ENCODE peak calls at places on chromosomes 12 and 14, in four cellular contexts. J, P, Q and X are unnamed samples.

GRCh38 chr12:14928946-14929345 is 9.4 kb downstream of the ERP27 start:
- DNase-seq in J (peak; percentile 38), P (no peak), Q (peak; percentile 41), X (no peak)

GRCh38 chr14:51006781-51007211 is 62.5 kb upstream of the PYGL start:
- DNase-seq in J (peak; percentile 91), P (no peak), Q (no peak), X (no peak)

GRCh38 chr12:31726575-31726974 is 2.2 kb downstream of the AMN1 start:
- DNase-seq in J (no peak), P (no peak), Q (no peak), X (no peak)

GRCh38 chr12:124778411-124778810 is 85.3 kb downstream of the SCARB1 start:
- DNase-seq in J (no peak), P (no peak), Q (no peak), X (no peak)

GRCh38 chr14:66600416-66600815 is 92.5 kb downstream of the GPHN start:
- DNase-seq in J (peak; percentile 75), P (no peak), Q (no peak), X (no peak)

GRCh38 chr12:107515446-107515958 is 170.1 kb upstream of the PWP1 start:
- DNase-seq in J (peak; percentile 99), P (no peak), Q (no peak), X (peak; percentile 3)

GRCh38 chr12:2372735-2373134 is 319.9 kb downstream of the CACNA1C start:
- DNase-seq in J (peak; percentile 45), P (no peak), Q (no peak), X (no peak)

GRCh38 chr12:101328917-101329316 is 49.0 kb downstream of the UTP20 start:
- DNase-seq in J (no peak), P (no peak), Q (no peak), X (no peak)

GRCh38 chr14:52023518-52023917 is 34.2 kb downstream of the RTRAF start:
- DNase-seq in J (peak; percentile 86), P (no peak), Q (no peak), X (no peak)

GRCh38 chr14:101783260-101784016 is 21.9 kb downstream of the PPP2R5C start:
- DNase-seq in J (no peak), P (no peak), Q (no peak), X (no peak)

GRCh38 chr14:21825147-21825743 is 151.6 kb upstream of the OR4E1 start:
- DNase-seq in J (no peak), P (no peak), Q (no peak), X (peak; percentile 38)

GRCh38 chr12:59934486-59934885 is 338.7 kb downstream of the SLC16A7 start:
- DNase-seq in J (no peak), P (no peak), Q (no peak), X (no peak)

GRCh38 chr12:59937148-59937547 is 341.3 kb downstream of the SLC16A7 start:
- DNase-seq in J (peak; percentile 59), P (no peak), Q (no peak), X (no peak)

GRCh38 chr12:59940676-59941342 is 345.0 kb downstream of the SLC16A7 start:
- DNase-seq in J (peak; percentile 13), P (no peak), Q (no peak), X (no peak)

GRCh38 chr12:59936546-59936945 is 340.7 kb downstream of the SLC16A7 start:
- DNase-seq in J (no peak), P (no peak), Q (no peak), X (no peak)

DNA sequence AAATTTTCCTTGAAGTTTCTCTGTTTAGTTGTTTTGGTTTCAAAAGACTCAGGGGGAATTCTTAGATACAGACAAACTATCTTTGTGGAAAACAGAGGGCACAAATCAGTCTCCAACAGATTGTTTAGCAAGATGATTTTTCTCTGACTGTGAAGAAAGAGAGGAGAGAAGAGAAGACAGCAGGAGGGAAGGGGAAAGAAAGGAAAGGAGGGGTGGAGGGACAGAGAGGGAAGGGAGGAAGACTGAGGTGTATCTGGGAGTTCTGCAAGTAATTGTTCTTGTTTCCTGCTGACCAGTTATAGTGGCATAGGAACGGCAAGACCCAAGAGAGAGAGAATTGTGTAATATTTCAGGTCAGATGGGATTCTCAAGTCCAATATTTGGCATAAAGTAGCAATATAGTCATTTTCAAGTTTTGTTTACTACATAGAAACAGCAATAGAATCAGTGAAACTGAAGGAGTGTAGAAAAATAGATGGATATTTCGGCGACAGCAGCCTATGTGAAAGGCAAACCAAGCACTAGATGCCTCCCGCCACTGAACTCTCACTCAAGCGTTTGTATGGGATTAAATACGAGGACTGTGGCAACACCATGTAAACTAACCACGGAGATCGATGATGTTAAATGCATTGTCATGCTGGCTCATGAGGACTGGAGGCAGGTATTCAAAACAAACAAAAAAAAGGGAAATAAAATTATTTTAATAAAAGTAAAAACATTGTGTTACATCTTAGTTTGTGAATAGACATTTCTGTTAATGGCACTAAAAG is 342.5 kb downstream of the SLC16A7 start:
- DNase-seq in J (no peak), P (no peak), Q (no peak), X (no peak)
- H3K27me3 ChIP-seq in J (no peaks in the 10 kb centered on the region), P (no peaks in the 10 kb centered on the region), Q (no peaks in the 10 kb centered on the region), X (no peaks in the 10 kb centered on the region)

DNA sequence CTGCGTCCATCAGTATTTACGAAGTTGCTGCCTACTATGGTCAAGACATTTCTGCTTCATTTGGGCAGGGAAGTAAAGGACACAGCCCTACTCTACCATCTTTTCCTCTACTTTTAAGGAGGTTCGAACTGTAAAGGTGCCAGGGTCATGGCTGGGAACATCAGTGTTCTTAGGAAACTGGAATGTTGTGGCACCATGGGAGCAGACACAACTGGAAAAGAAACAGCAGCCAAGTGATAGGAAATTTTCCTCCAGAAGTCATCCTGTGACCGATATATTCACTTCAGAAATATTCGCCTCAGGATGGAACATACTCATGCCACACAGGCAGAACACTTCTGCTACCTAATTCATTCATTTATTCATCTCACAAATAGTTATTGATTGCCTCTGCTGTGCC is 104.4 kb downstream of the ETV6 start:
- DNase-seq in J (no peak), P (no peak), Q (no peak), X (no peak)
- H3K27ac ChIP-seq in J (no peak overlapping the region), P (no peak overlapping the region), Q (peak overlapping the region; percentile 0), X (no peak overlapping the region)

GRCh38 chr12:114438635-114439256 is 32.8 kb upstream of the TBX5 start:
- DNase-seq in J (no peak), P (no peak), Q (no peak), X (no peak)
- H3K27me3 ChIP-seq in J (peaks cover 37% of the 10 kb centered on the region), P (peaks cover 71% of the 10 kb centered on the region), Q (peaks cover 34% of the 10 kb centered on the region), X (peaks cover 57% of the 10 kb centered on the region)

GRCh38 chr14:54257424-54257823 is 139.4 kb upstream of the CDKN3 start:
- DNase-seq in J (peak; percentile 55), P (no peak), Q (no peak), X (no peak)
- H3K27ac ChIP-seq in J (no peak overlapping the region), P (no peak overlapping the region), Q (no peak overlapping the region), X (no peak overlapping the region)

GRCh38 chr14:100570726-100571454 is 16.3 kb downstream of the BEGAIN start:
- DNase-seq in J (no peak), P (no peak), Q (no peak), X (no peak)

GRCh38 chr14:100567877-100568163 is 19.4 kb downstream of the BEGAIN start:
- DNase-seq in J (no peak), P (no peak), Q (no peak), X (no peak)

GRCh38 chr14:100568998-100569733 is 18.1 kb downstream of the BEGAIN start:
- DNase-seq in J (peak; percentile 25), P (no peak), Q (no peak), X (no peak)

GRCh38 chr14:100568164-100568997 is 18.8 kb downstream of the BEGAIN start:
- DNase-seq in J (no peak), P (no peak), Q (no peak), X (no peak)

GRCh38 chr14:100569734-100570251 is 17.4 kb downstream of the BEGAIN start:
- DNase-seq in J (no peak), P (no peak), Q (no peak), X (no peak)
- H3K27me3 ChIP-seq in J (peaks cover 15% of the 10 kb centered on the region), P (peaks cover 79% of the 10 kb centered on the region), Q (peaks cover 44% of the 10 kb centered on the region), X (peaks cover 41% of the 10 kb centered on the region)

DNA sequence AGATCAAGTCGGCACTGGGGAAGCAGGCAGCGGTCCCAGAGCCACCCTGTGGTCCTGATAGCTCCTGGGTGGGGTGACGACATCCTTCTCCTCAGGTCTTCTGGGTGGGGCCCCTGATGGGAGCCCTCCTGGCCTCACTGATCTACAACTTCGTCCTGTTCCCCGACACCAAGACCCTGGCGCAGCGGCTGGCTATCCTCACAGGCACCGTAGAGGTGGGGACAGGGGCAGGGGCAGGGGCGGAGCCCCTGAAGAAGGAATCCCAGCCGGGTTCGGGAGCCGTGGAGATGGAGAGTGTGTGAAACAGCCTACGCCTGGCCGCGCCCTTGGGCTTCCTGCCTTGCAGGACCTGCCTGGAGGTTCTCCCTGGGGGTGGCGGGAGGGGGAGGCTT is 2.6 kb downstream of the AQP6 start:
- DNase-seq in J (no peak), P (no peak), Q (no peak), X (no peak)
- H3K27ac ChIP-seq in J (no peak overlapping the region), P (no peak overlapping the region), Q (no peak overlapping the region), X (no peak overlapping the region)

DNA sequence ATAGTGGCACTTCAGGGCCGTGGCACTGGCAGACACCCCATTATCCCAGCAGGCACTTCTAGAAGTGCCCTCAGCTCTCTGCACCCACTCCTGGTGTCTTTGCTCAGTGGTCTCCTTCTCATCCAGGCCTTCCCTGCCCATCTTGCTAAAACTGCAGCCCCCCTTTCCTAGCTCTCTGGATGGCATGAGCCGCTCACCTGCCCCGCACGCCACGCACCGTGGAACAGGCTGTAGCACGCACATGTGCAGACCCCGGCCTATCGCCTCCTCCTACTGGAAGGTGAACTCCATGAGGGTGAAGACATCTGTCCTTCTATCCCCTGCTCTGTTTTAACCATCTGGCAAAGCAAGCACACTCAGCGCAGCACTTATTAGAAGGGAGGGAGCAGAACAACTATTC is 8.0 kb upstream of the FZD10 start:
- DNase-seq in J (no peak), P (no peak), Q (no peak), X (no peak)
- H3K27me3 ChIP-seq in J (no peaks in the 10 kb centered on the region), P (peaks cover 33% of the 10 kb centered on the region), Q (peaks cover under 1% of the 10 kb centered on the region), X (peaks cover 37% of the 10 kb centered on the region)

GRCh38 chr12:57726151-57726883 is 12.2 kb downstream of the AGAP2 start:
- DNase-seq in J (peak; percentile 67), P (peak; percentile 84), Q (peak; percentile 88), X (peak; percentile 28)
- H3K27ac ChIP-seq in J (peak overlapping the region; percentile 87), P (peak overlapping the region; percentile 60), Q (peak overlapping the region; percentile 24), X (no peak overlapping the region)

DNA sequence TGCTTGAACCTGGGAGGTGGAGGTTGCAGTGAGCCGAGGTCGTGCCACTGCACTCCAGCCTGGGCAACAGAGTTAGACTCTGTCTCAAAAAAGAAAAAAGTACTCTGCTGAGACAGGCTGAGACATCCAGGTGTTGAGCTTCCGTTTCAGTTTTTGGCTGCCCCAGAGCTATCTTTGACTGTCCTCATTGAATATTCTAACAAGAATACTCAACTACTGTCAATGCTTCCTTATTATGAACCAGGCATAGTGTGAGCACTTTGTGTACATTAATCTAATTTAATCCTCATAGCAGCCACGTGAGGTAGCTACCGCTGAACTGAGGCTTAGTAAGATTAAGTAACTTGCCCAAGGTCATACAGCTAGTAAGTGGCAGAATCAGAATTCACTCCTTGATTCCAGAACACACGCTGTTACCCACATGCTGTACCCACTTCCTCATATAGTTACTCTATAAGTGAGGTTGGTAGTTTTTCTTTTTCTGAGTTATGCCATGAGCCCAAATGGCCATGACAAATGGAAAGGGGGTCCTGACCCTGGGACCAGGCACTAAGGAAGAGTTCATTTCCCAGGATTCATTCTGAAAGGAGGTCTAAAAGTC is 11.3 kb downstream of the ALDH1L2 start:
- DNase-seq in J (no peak), P (no peak), Q (no peak), X (no peak)
- H3K27me3 ChIP-seq in J (no peaks in the 10 kb centered on the region), P (no peaks in the 10 kb centered on the region), Q (no peaks in the 10 kb centered on the region), X (no peaks in the 10 kb centered on the region)